ENCODE peak calls at places on chromosomes 12 and 14, in six cellular contexts. G is HS-5, B is fibroblast of mammary gland, V is bronchial epithelial cell, H is NCI-H2029, Y is GM04504. N is an unnamed sample.

GRCh38 chr14:104521816-104522745 is 57.5 kb upstream of the C14orf180 start:
- DNase-seq in G (no peak), B (no peak), V (no peak), H (no peak), Y (no peak), N (no peak)

GRCh38 chr14:52596320-52596719 is 43.7 kb downstream of the GPR137C start:
- DNase-seq in G (no peak), B (no peak), V (no peak), H (no peak), Y (no peak), N (no peak)

GRCh38 chr12:50986961-50987737 is 34.8 kb downstream of the HIGD1C start:
- DNase-seq in G (no peak), B (peak; percentile 75), V (peak; percentile 55), H (no peak), Y (peak; percentile 48), N (no peak)

GRCh38 chr14:61696753-61697318 is 1.5 kb downstream of the HIF1A start:
- DNase-seq in G (no peak), B (no peak), V (no peak), H (no peak), Y (no peak), N (no peak)

GRCh38 chr12:103799504-103800251 is 41.4 kb downstream of the NT5DC3 start:
- DNase-seq in G (no peak), B (peak; percentile 62), V (peak; percentile 97), H (peak; percentile 97), Y (no peak), N (no peak)

GRCh38 chr12:26830783-26831601 is 2.0 kb downstream of the ITPR2 start:
- DNase-seq in G (no peak), B (no peak), V (no peak), H (no peak), Y (no peak), N (no peak)

GRCh38 chr14:38593477-38593876 is 337.6 kb upstream of the CLEC14A start:
- DNase-seq in G (no peak), B (no peak), V (no peak), H (no peak), Y (no peak), N (no peak)

GRCh38 chr12:76878045-76878898 is 547 bp downstream of the CSRP2 start:
- DNase-seq in G (no peak), B (no peak), V (peak; percentile 46), H (no peak), Y (no peak), N (no peak)

GRCh38 chr14:72716471-72716870 is 177.4 kb downstream of the DPF3 start:
- DNase-seq in G (no peak), B (peak; percentile 41), V (no peak), H (no peak), Y (no peak), N (no peak)

GRCh38 chr12:7439579-7440505 is 4.1 kb downstream of the CD163L1 start:
- DNase-seq in G (no peak), B (peak; percentile 64), V (peak; percentile 36), H (no peak), Y (no peak), N (no peak)

GRCh38 chr14:92122761-92123160 is 992 bp downstream of the CPSF2 start:
- DNase-seq in G (no peak), B (no peak), V (no peak), H (no peak), Y (no peak), N (no peak)

N was measured in kidney epithelial cell.